ENCODE peak calls at places on chromosomes 5 and 9, in eight cellular contexts. One of them, this sample, is unnamed. For H3K4me1 and H3K27me3, the result is how much of the 10 kb centered on the place peaks cover.

GRCh38 chr9:95346021-95346420 is 28.5 kb upstream of the FANCC start:
- DNase-seq in right lobe of liver: no peak
- DNase-seq in endothelial cell of umbilical vein: no peak
- DNase-seq in breast epithelium: no peak
- DNase-seq in cardiac muscle cell: no peak
- DNase-seq in lower lobe of right lung: no peak
- DNase-seq in uterus: no peak
- DNase-seq in fibroblast of lung: no peak
- DNase-seq in this sample: no peak

GRCh38 chr5:53397141-53397794 is 83.2 kb upstream of the FST start:
- DNase-seq in breast epithelium: no peak
- DNase-seq in fibroblast of lung: no peak
- DNase-seq in lower lobe of right lung: no peak
- DNase-seq in uterus: no peak
- DNase-seq in right lobe of liver: no peak
- DNase-seq in cardiac muscle cell: no peak
- DNase-seq in endothelial cell of umbilical vein: no peak
- DNase-seq in this sample: no peak

GRCh38 chr5:17918373-17919104 is 284.3 kb downstream of the TAF11L14 start:
- DNase-seq in endothelial cell of umbilical vein: no peak
- DNase-seq in breast epithelium: no peak
- DNase-seq in lower lobe of right lung: no peak
- DNase-seq in cardiac muscle cell: peak
- DNase-seq in fibroblast of lung: no peak
- DNase-seq in uterus: no peak
- DNase-seq in right lobe of liver: no peak
- DNase-seq in this sample: no peak

GRCh38 chr5:132747064-132747692 is at the start of gene CCNI2:
- DNase-seq in uterus: no peak
- DNase-seq in fibroblast of lung: no peak
- DNase-seq in endothelial cell of umbilical vein: peak
- DNase-seq in breast epithelium: no peak
- DNase-seq in right lobe of liver: no peak
- DNase-seq in cardiac muscle cell: peak
- DNase-seq in lower lobe of right lung: peak
- DNase-seq in this sample: no peak

GRCh38 chr9:29068461-29068860 is 1495.2 kb upstream of the C9orf72 start:
- DNase-seq in endothelial cell of umbilical vein: no peak
- DNase-seq in uterus: no peak
- DNase-seq in right lobe of liver: no peak
- DNase-seq in lower lobe of right lung: no peak
- DNase-seq in breast epithelium: no peak
- DNase-seq in cardiac muscle cell: no peak
- DNase-seq in fibroblast of lung: no peak
- DNase-seq in this sample: no peak

GRCh38 chr9:114467910-114468309 is 37.4 kb downstream of the WHRN start:
- DNase-seq in uterus: no peak
- DNase-seq in lower lobe of right lung: no peak
- DNase-seq in breast epithelium: no peak
- DNase-seq in endothelial cell of umbilical vein: no peak
- DNase-seq in fibroblast of lung: no peak
- DNase-seq in cardiac muscle cell: no peak
- DNase-seq in right lobe of liver: no peak
- DNase-seq in this sample: no peak

GRCh38 chr9:34547960-34548603 is 25.3 kb upstream of the ENHO start:
- DNase-seq in breast epithelium: peak
- DNase-seq in fibroblast of lung: peak
- DNase-seq in uterus: peak
- DNase-seq in cardiac muscle cell: peak
- DNase-seq in endothelial cell of umbilical vein: peak
- DNase-seq in right lobe of liver: peak
- DNase-seq in lower lobe of right lung: peak
- DNase-seq in this sample: peak

GRCh38 chr5:16508730-16509531 is 43.3 kb upstream of the ZNF622 start:
- DNase-seq in right lobe of liver: peak
- DNase-seq in cardiac muscle cell: peak
- DNase-seq in uterus: no peak
- DNase-seq in breast epithelium: peak
- DNase-seq in lower lobe of right lung: peak
- DNase-seq in fibroblast of lung: no peak
- DNase-seq in endothelial cell of umbilical vein: no peak
- DNase-seq in this sample: peak

GRCh38 chr5:175236176-175236575 is 207.8 kb downstream of the DRD1 start:
- DNase-seq in cardiac muscle cell: no peak
- DNase-seq in breast epithelium: no peak
- DNase-seq in endothelial cell of umbilical vein: no peak
- DNase-seq in uterus: no peak
- DNase-seq in lower lobe of right lung: no peak
- DNase-seq in right lobe of liver: no peak
- DNase-seq in fibroblast of lung: no peak
- DNase-seq in this sample: no peak
- H3K4me1 ChIP-seq in cardiac muscle cell: under half
- H3K4me1 ChIP-seq in breast epithelium: under half
- H3K4me1 ChIP-seq in endothelial cell of umbilical vein: under half
- H3K4me1 ChIP-seq in uterus: under half
- H3K4me1 ChIP-seq in lower lobe of right lung: under half
- H3K4me1 ChIP-seq in right lobe of liver: under half
- H3K4me1 ChIP-seq in fibroblast of lung: under half
- H3K4me1 ChIP-seq in this sample: under half

GRCh38 chr9:128684065-128684324 is 5.0 kb upstream of the SET start:
- DNase-seq in right lobe of liver: no peak
- DNase-seq in cardiac muscle cell: no peak
- DNase-seq in uterus: no peak
- DNase-seq in lower lobe of right lung: no peak
- DNase-seq in breast epithelium: no peak
- DNase-seq in fibroblast of lung: no peak
- DNase-seq in endothelial cell of umbilical vein: no peak
- DNase-seq in this sample: no peak

GRCh38 chr9:128685022-128685332 is 4.0 kb upstream of the SET start:
- DNase-seq in endothelial cell of umbilical vein: no peak
- DNase-seq in cardiac muscle cell: peak
- DNase-seq in uterus: no peak
- DNase-seq in lower lobe of right lung: no peak
- DNase-seq in right lobe of liver: no peak
- DNase-seq in fibroblast of lung: no peak
- DNase-seq in breast epithelium: no peak
- DNase-seq in this sample: no peak

GRCh38 chr9:128684325-128685021 is 4.5 kb upstream of the SET start:
- DNase-seq in uterus: peak
- DNase-seq in right lobe of liver: peak
- DNase-seq in lower lobe of right lung: peak
- DNase-seq in breast epithelium: peak
- DNase-seq in cardiac muscle cell: peak
- DNase-seq in fibroblast of lung: peak
- DNase-seq in endothelial cell of umbilical vein: peak
- DNase-seq in this sample: peak

GRCh38 chr9:128687453-128687852 is 1.6 kb upstream of the SET start:
- DNase-seq in uterus: no peak
- DNase-seq in fibroblast of lung: no peak
- DNase-seq in right lobe of liver: no peak
- DNase-seq in breast epithelium: no peak
- DNase-seq in cardiac muscle cell: no peak
- DNase-seq in endothelial cell of umbilical vein: no peak
- DNase-seq in lower lobe of right lung: no peak
- DNase-seq in this sample: no peak

DNA sequence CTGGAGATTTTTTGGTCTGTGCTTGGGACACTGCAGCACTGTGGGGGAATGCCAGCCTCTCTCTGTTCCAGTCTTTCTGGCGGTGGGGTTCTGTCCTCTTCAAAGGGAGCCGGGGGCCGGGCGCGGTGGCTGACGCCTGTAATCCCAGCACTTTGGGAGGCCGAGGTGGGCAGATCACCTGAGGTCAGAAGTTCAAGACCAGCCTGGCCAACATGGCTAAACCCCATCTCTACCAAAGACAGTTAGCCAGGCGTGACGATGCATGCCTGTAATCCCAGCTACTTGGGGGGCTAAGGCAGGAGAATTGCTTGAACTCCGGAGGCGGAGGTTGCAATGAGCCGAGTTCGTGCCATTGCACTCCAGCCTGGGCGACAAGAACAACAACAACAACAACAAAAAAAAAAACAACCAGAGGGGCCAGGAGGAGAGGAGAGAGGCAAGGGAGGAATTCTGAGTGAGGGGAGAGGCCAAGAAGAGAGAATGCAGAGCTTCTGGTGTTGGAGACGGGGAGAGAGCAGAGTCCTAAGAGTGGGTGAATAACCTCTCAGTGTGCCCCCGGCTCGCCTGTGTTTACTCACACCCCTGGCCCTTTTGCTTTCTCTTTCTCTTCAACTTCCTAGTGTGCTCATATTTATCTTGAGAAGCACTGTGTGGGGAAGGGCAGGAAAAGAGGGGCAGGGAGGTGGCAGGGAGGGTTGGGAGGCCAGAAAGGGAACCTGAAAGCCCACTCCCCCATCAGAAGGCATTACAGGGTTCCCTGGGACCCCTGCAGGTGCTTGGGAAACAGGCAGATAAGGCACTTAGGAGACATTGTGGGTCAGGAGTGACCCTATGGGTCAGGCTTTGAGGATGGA is 3.2 kb upstream of the SET start:
- DNase-seq in right lobe of liver: peak
- DNase-seq in endothelial cell of umbilical vein: no peak
- DNase-seq in breast epithelium: no peak
- DNase-seq in cardiac muscle cell: no peak
- DNase-seq in uterus: no peak
- DNase-seq in lower lobe of right lung: peak
- DNase-seq in fibroblast of lung: peak
- DNase-seq in this sample: no peak
- H3K27me3 ChIP-seq in right lobe of liver: under half
- H3K27me3 ChIP-seq in endothelial cell of umbilical vein: under half
- H3K27me3 ChIP-seq in breast epithelium: under half
- H3K27me3 ChIP-seq in cardiac muscle cell: under half
- H3K27me3 ChIP-seq in uterus: under half
- H3K27me3 ChIP-seq in lower lobe of right lung: under half
- H3K27me3 ChIP-seq in fibroblast of lung: under half
- H3K27me3 ChIP-seq in this sample: under half

GRCh38 chr5:143456952-143457547 is 53.6 kb upstream of the NR3C1 start:
- DNase-seq in uterus: no peak
- DNase-seq in right lobe of liver: no peak
- DNase-seq in lower lobe of right lung: no peak
- DNase-seq in endothelial cell of umbilical vein: peak
- DNase-seq in cardiac muscle cell: no peak
- DNase-seq in fibroblast of lung: peak
- DNase-seq in breast epithelium: no peak
- DNase-seq in this sample: no peak
- H3K4me3 ChIP-seq in uterus: no peak
- H3K4me3 ChIP-seq in right lobe of liver: no peak
- H3K4me3 ChIP-seq in lower lobe of right lung: no peak
- H3K4me3 ChIP-seq in endothelial cell of umbilical vein: no peak
- H3K4me3 ChIP-seq in cardiac muscle cell: no peak
- H3K4me3 ChIP-seq in fibroblast of lung: no peak
- H3K4me3 ChIP-seq in breast epithelium: no peak
- H3K4me3 ChIP-seq in this sample: no peak

GRCh38 chr9:93094294-93095204 is 1.5 kb upstream of the CARD19 start:
- DNase-seq in right lobe of liver: peak
- DNase-seq in cardiac muscle cell: peak
- DNase-seq in uterus: peak
- DNase-seq in endothelial cell of umbilical vein: peak
- DNase-seq in breast epithelium: peak
- DNase-seq in fibroblast of lung: no peak
- DNase-seq in lower lobe of right lung: peak
- DNase-seq in this sample: no peak

GRCh38 chr9:93093449-93094293 is 2.3 kb upstream of the CARD19 start:
- DNase-seq in cardiac muscle cell: no peak
- DNase-seq in lower lobe of right lung: peak
- DNase-seq in fibroblast of lung: no peak
- DNase-seq in right lobe of liver: peak
- DNase-seq in endothelial cell of umbilical vein: no peak
- DNase-seq in uterus: peak
- DNase-seq in breast epithelium: peak
- DNase-seq in this sample: peak

GRCh38 chr9:93096811-93097382 is 880 bp downstream of the CARD19 start:
- DNase-seq in right lobe of liver: peak
- DNase-seq in cardiac muscle cell: no peak
- DNase-seq in breast epithelium: peak
- DNase-seq in lower lobe of right lung: no peak
- DNase-seq in uterus: peak
- DNase-seq in fibroblast of lung: no peak
- DNase-seq in endothelial cell of umbilical vein: no peak
- DNase-seq in this sample: peak

GRCh38 chr9:93096131-93096802 is at the start of gene CARD19:
- DNase-seq in cardiac muscle cell: no peak
- DNase-seq in lower lobe of right lung: peak
- DNase-seq in fibroblast of lung: peak
- DNase-seq in uterus: peak
- DNase-seq in endothelial cell of umbilical vein: no peak
- DNase-seq in breast epithelium: peak
- DNase-seq in right lobe of liver: no peak
- DNase-seq in this sample: peak

DNA sequence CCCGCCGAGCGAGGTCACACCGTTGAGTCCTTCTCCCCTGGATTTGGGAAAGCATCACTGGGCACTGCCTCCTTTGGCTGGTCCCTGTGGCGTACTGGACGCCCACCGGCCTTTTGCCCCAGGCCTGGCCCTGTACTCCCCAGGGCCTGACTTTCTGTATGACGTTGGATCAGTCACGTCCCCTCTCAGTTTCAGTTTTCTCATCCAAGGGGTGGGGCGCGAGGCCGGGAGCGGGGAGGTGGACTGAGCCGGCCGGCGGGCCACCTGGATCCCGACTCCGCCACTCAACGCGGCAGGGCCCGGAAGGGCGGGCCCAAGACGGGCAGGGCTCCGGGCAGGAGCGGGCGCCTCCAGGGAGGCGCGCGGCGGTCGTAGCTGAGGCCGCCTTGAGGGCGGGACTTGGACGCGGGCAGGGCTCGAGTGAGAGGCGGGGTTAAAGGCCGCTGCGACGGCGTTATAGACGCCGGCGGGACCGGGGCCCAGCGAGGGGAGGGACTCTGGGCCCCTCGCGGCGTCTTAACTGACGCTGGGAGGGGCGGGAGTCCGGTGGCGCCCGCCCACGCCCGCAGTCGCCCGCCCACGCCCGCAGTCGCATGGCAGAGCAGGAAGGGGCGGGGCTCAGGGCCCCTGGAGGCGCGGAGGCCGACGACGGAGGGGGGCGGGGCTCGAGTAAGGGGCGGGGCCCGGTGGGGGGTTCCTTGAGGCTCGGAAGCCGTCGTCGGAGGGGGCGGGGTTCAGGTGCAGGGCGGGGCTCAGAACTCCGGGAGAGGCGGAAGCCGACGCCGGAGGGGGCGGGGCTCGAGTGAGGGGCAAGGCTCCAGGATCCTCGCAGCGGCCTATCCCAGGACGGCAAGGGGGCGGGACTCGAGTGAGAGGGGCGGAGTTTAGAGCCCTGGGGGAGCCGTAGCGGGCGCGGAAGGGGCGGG is 549 bp upstream of the CARD19 start:
- DNase-seq in endothelial cell of umbilical vein: peak
- DNase-seq in lower lobe of right lung: peak
- DNase-seq in cardiac muscle cell: peak
- DNase-seq in uterus: peak
- DNase-seq in fibroblast of lung: peak
- DNase-seq in breast epithelium: peak
- DNase-seq in right lobe of liver: peak
- DNase-seq in this sample: peak
- H3K4me1 ChIP-seq in endothelial cell of umbilical vein: under half
- H3K4me1 ChIP-seq in lower lobe of right lung: half or more
- H3K4me1 ChIP-seq in cardiac muscle cell: under half
- H3K4me1 ChIP-seq in uterus: under half
- H3K4me1 ChIP-seq in fibroblast of lung: under half
- H3K4me1 ChIP-seq in breast epithelium: under half
- H3K4me1 ChIP-seq in right lobe of liver: under half
- H3K4me1 ChIP-seq in this sample: under half

This sample was measured in gastrocnemius medialis.